ENCODE peak calls at places on chromosomes 16 and 17, in seven cellular contexts. X, B, P, F, C, O and L are unnamed samples.

GRCh38 chr16:27313422-27314160 is at the start of gene IL4R:
- DNase-seq in X (no peak), B (peak), P (peak), F (peak), C (peak), O (peak), L (peak)

GRCh38 chr16:20255002-20255401 is 72.3 kb downstream of the GP2 start:
- DNase-seq in X (no peak), B (no peak), P (no peak), F (no peak), C (no peak), O (no peak), L (no peak)

GRCh38 chr16:47493358-47494337 is 32.5 kb downstream of the PHKB start:
- DNase-seq in X (no peak), B (no peak), P (no peak), F (no peak), C (no peak), O (no peak), L (no peak)

GRCh38 chr16:84648595-84649510 is 542 bp downstream of the KLHL36 start:
- DNase-seq in X (no peak), B (peak), P (peak), F (no peak), C (peak), O (peak), L (peak)

GRCh38 chr17:48036693-48037035 is 933 bp downstream of the COPZ2 start:
- DNase-seq in X (no peak), B (no peak), P (no peak), F (no peak), C (no peak), O (no peak), L (no peak)

GRCh38 chr17:82492647-82493516 is 26.6 kb upstream of the FOXK2 start:
- DNase-seq in X (no peak), B (no peak), P (no peak), F (peak), C (no peak), O (no peak), L (peak)

GRCh38 chr16:81140930-81141780 is 45.0 kb upstream of the GCSH start:
- DNase-seq in X (no peak), B (no peak), P (no peak), F (no peak), C (no peak), O (no peak), L (peak)

GRCh38 chr17:59001158-59001814 is 105.4 kb downstream of the TRIM37 start:
- DNase-seq in X (peak), B (no peak), P (no peak), F (peak), C (peak), O (peak), L (peak)

GRCh38 chr17:231966-232807 is 50.7 kb upstream of the DOC2B start:
- DNase-seq in X (no peak), B (no peak), P (no peak), F (no peak), C (no peak), O (no peak), L (no peak)

GRCh38 chr16:592518-593306 is 2.8 kb downstream of the RAB40C start:
- DNase-seq in X (no peak), B (no peak), P (no peak), F (no peak), C (no peak), O (no peak), L (peak)

GRCh38 chr16:57735755-57736418 is at the start of gene KATNB1:
- DNase-seq in X (no peak), B (no peak), P (peak), F (peak), C (no peak), O (no peak), L (peak)

GRCh38 chr17:5874486-5874885 is 195.7 kb upstream of the WSCD1 start:
- DNase-seq in X (no peak), B (no peak), P (no peak), F (no peak), C (no peak), O (no peak), L (no peak)

GRCh38 chr17:43949777-43950176 is 4.0 kb downstream of the PYY start:
- DNase-seq in X (no peak), B (no peak), P (no peak), F (peak), C (no peak), O (no peak), L (no peak)

GRCh38 chr17:42797067-42798007 is 1.2 kb downstream of the COA3 start:
- DNase-seq in X (no peak), B (no peak), P (no peak), F (no peak), C (no peak), O (no peak), L (no peak)

GRCh38 chr17:57570740-57571344 is 174.3 kb downstream of the CCDC182 start:
- DNase-seq in X (no peak), B (no peak), P (no peak), F (no peak), C (no peak), O (no peak), L (no peak)

GRCh38 chr16:65121870-65122723 is at the start of gene CDH11:
- DNase-seq in X (peak), B (no peak), P (peak), F (no peak), C (no peak), O (no peak), L (peak)

GRCh38 chr16:67941469-67942199 is 2.3 kb downstream of the LCAT start:
- DNase-seq in X (no peak), B (no peak), P (no peak), F (no peak), C (no peak), O (no peak), L (no peak)

GRCh38 chr17:80126449-80126715 is 20.5 kb downstream of the EIF4A3 start:
- DNase-seq in X (no peak), B (no peak), P (no peak), F (no peak), C (no peak), O (no peak), L (peak)

GRCh38 chr16:50610331-50611262 is 62.4 kb downstream of the NKD1 start:
- DNase-seq in X (no peak), B (no peak), P (no peak), F (no peak), C (no peak), O (no peak), L (no peak)